ENCODE peak calls at places on chromosomes 3 and 15, in nine cellular contexts. K, S, A, N, H, U, G, T and X are unnamed samples.

GRCh38 chr3:173930251-173930650 is 532.7 kb downstream of the NLGN1 start:
- DNase-seq in K (no peak), S (no peak), A (no peak), N (no peak), H (no peak), U (no peak), G (no peak), T (no peak), X (no peak)

GRCh38 chr3:111338059-111338698 is 203.8 kb upstream of the CD96 start:
- DNase-seq in K (peak), S (peak), A (no peak), N (peak), H (peak), U (peak), G (peak), T (no peak), X (no peak)

GRCh38 chr3:15693340-15693739 is 91.8 kb downstream of the BTD start:
- DNase-seq in K (no peak), S (no peak), A (no peak), N (no peak), H (peak), U (no peak), G (no peak), T (no peak), X (no peak)

GRCh38 chr15:71103102-71103676 is 12.1 kb upstream of the THSD4 start:
- DNase-seq in K (no peak), S (no peak), A (no peak), N (peak), H (peak), U (no peak), G (peak), T (no peak), X (no peak)

GRCh38 chr3:23161308-23161707 is 41.8 kb upstream of the UBE2E2 start:
- DNase-seq in K (no peak), S (no peak), A (no peak), N (no peak), H (peak), U (no peak), G (no peak), T (no peak), X (no peak)

GRCh38 chr3:122092460-122093165 is 37.5 kb downstream of the CD86 start:
- DNase-seq in K (no peak), S (no peak), A (no peak), N (peak), H (peak), U (peak), G (peak), T (no peak), X (no peak)

GRCh38 chr3:107208100-107208499 is 169.1 kb upstream of the CCDC54 start:
- DNase-seq in K (no peak), S (no peak), A (no peak), N (peak), H (peak), U (no peak), G (no peak), T (peak), X (no peak)

GRCh38 chr3:107994181-107994580 is 96.7 kb downstream of the CD47 start:
- DNase-seq in K (no peak), S (no peak), A (no peak), N (no peak), H (peak), U (no peak), G (no peak), T (no peak), X (no peak)

GRCh38 chr3:146390967-146391366 is 78.4 kb downstream of the PLSCR2 start:
- DNase-seq in K (no peak), S (no peak), A (no peak), N (no peak), H (no peak), U (no peak), G (no peak), T (no peak), X (no peak)

GRCh38 chr15:21261396-21261964 is 178.8 kb downstream of the POTEB3 start:
- DNase-seq in K (no peak), S (no peak), A (peak), N (no peak), H (peak), U (peak), G (no peak), T (no peak), X (no peak)

GRCh38 chr3:142495103-142495502 is 47.3 kb upstream of the XRN1 start:
- DNase-seq in K (no peak), S (no peak), A (no peak), N (no peak), H (peak), U (no peak), G (no peak), T (no peak), X (no peak)

GRCh38 chr3:10926441-10926830 is 66.1 kb upstream of the SLC6A1 start:
- DNase-seq in K (no peak), S (no peak), A (no peak), N (no peak), H (no peak), U (no peak), G (no peak), T (no peak), X (no peak)

GRCh38 chr15:55859681-55860080 is 116.7 kb upstream of the PRTG start:
- DNase-seq in K (no peak), S (no peak), A (no peak), N (no peak), H (no peak), U (no peak), G (no peak), T (no peak), X (no peak)

GRCh38 chr15:75145027-75145841 is 56.4 kb upstream of the C15orf39 start:
- DNase-seq in K (no peak), S (no peak), A (no peak), N (no peak), H (peak), U (no peak), G (peak), T (no peak), X (no peak)

GRCh38 chr3:102434715-102435114 is at the start of gene ZPLD1:
- DNase-seq in K (no peak), S (no peak), A (no peak), N (no peak), H (no peak), U (no peak), G (no peak), T (no peak), X (no peak)
- H3K27ac ChIP-seq in K (no peak), S (no peak), A (no peak), N (no peak), H (no peak), U (no peak), G (no peak), T (no peak), X (no peak)

DNA sequence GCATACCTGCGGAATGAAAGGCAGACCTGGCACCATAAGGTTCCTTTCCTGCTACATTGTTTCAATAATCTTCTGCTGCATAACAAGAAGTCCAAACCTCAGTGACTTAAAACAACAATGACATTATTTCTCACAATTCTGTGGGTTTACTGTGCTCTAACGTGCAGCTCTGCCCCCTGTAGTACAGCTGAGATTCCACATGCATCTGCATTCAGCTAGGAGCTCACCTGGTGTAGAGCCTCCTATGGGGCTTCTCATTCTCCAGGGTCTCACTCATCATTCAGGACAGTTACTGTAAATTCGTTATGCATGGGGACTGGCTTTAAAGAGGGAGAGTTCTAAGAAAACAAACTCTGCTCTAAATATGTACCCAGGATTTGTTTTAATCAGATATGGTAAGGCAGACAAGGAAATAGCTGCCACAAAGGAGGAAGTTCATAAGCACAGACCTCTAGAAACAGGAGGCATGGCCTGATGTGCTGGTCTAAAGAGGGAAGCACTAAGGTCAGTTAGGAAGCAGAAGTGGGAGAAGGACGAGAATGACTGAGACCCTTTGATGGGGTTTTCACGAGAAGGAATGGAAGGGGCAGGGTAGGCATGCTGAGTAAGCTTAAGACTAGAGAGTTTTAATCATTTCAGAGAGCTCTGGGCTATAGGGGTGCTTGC is 347.0 kb downstream of the NEK10 start:
- DNase-seq in K (no peak), S (no peak), A (no peak), N (no peak), H (no peak), U (no peak), G (no peak), T (no peak), X (no peak)
- H3K27ac ChIP-seq in K (no peak), S (no peak), A (no peak), N (no peak), H (no peak), U (no peak), G (no peak), T (no peak), X (no peak)

DNA sequence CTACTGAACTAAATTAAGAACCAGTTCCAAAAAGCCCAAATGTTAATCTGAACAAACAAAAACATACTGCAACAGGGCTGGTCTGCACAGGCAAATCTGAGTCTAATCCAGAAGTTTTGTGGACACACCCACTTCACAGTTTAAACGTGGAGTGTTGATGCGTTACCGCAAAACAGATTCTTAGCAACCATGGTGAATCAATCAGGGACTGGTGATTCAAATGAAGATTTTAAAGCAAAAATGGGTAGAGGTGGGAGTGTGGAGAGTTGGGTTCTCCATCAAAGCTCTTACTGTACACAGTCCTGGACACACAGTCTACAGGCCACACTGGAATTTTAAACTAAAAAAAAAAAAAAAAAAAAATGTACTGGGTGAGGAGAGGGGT is 5.2 kb downstream of the ANXA2 start:
- DNase-seq in K (peak), S (no peak), A (no peak), N (peak), H (peak), U (peak), G (no peak), T (no peak), X (no peak)
- H3K27ac ChIP-seq in K (peak), S (no peak), A (no peak), N (peak), H (peak), U (no peak), G (peak), T (no peak), X (peak)

GRCh38 chr3:45701167-45701867 is 12.1 kb downstream of the SACM1L start:
- DNase-seq in K (no peak), S (no peak), A (no peak), N (no peak), H (no peak), U (no peak), G (no peak), T (peak), X (no peak)
- H3K27ac ChIP-seq in K (no peak), S (no peak), A (no peak), N (no peak), H (no peak), U (no peak), G (no peak), T (no peak), X (no peak)

DNA sequence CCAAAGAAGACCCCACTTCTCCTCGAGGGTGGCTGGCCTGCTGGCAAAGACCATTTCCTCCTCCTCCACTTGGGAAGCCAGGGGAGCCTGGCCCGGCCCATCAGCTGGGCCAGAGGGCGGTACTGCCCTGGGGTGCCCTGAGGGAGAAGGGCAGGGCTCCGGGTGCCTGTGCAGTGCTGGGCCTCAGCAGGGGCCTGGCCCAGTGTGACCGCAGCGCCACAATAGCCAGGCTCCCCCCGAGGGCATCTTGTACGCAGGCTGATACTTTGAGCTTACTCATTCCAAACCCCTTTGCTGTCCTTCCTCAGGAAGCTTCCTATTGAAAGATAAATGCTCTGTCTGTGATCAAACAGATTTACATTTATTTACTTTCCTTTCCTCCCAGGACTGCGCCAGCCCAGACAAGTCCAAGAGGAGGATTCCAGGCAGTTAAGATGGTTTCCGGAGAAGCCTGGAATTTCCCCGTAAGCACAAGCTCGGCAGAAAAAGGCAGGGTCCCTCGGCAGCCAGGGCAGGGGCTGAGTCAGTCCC is 240.1 kb downstream of the XXYLT1 start:
- DNase-seq in K (peak), S (no peak), A (no peak), N (peak), H (peak), U (no peak), G (no peak), T (no peak), X (no peak)
- H3K27ac ChIP-seq in K (peak), S (no peak), A (peak), N (peak), H (peak), U (no peak), G (peak), T (no peak), X (no peak)

GRCh38 chr3:159830523-159831151 is 158.0 kb upstream of the IL12A start:
- DNase-seq in K (no peak), S (no peak), A (no peak), N (no peak), H (no peak), U (no peak), G (no peak), T (no peak), X (no peak)
- H3K27ac ChIP-seq in K (no peak), S (no peak), A (no peak), N (no peak), H (no peak), U (no peak), G (no peak), T (no peak), X (no peak)

DNA sequence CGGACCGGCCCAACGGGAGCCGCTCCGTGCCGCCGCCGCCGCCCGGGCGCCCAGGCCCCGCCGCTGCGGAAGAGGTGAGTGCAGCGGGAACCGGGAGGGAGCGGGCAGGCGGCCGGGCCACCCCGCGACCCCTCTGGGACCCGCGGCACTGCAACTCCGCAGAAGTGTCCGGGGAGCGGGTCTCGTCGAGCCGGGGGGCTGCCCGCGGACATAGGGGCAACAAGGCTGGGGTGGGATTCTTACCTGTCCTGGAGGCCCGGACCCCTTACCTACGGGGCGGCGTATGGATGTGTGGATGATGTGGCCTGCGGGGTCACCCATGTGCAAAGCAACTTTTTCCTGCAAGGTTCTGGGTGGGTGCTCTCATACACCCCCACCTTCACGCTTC is 361 bp downstream of the SEMA3F start:
- DNase-seq in K (no peak), S (no peak), A (no peak), N (no peak), H (no peak), U (no peak), G (no peak), T (no peak), X (no peak)
- H3K27ac ChIP-seq in K (peak), S (no peak), A (peak), N (peak), H (no peak), U (no peak), G (peak), T (peak), X (no peak)

GRCh38 chr3:50390523-50391177 is 31.3 kb upstream of the TMEM115 start:
- DNase-seq in K (no peak), S (no peak), A (no peak), N (peak), H (no peak), U (no peak), G (peak), T (no peak), X (no peak)

GRCh38 chr3:50389368-50389767 is 30.0 kb upstream of the TMEM115 start:
- DNase-seq in K (no peak), S (no peak), A (no peak), N (no peak), H (no peak), U (no peak), G (no peak), T (no peak), X (no peak)

GRCh38 chr3:50395070-50395860 is 35.9 kb upstream of the TMEM115 start:
- DNase-seq in K (no peak), S (no peak), A (no peak), N (no peak), H (no peak), U (no peak), G (peak), T (no peak), X (no peak)

GRCh38 chr3:50388720-50389352 is 29.5 kb upstream of the TMEM115 start:
- DNase-seq in K (no peak), S (no peak), A (no peak), N (no peak), H (no peak), U (no peak), G (no peak), T (no peak), X (no peak)

DNA sequence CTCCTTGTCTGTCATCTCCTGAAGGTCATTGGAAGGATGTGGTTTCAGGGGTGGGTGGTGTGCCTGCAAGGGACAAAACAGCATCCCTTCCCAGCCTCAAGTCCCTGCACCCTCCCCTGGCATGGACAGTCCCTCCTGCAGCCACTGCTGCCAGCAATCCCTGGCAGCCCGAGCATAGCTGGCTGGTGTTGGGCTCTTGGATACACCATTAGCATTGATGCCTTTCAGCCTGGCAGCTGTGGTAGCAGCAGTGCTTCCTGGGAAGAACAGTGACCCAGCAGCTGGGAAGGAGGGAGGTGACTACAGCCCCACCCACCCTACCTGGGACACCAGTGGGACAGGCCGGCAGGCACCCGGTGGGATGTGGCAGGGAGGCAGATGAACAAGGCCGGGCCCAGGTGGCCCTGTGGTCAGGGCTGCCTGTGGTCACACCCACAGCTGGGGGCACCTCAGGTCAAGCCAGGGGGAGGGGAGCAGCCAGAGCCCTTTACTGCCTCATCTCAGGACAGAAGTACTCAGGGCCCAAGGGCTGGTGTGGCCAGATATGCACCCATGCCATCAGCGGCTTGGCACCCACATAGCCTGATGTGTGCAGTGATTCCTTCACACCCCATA is 32.9 kb upstream of the TMEM115 start:
- DNase-seq in K (no peak), S (no peak), A (no peak), N (no peak), H (no peak), U (no peak), G (no peak), T (no peak), X (no peak)
- H3K27ac ChIP-seq in K (no peak), S (no peak), A (no peak), N (peak), H (no peak), U (no peak), G (no peak), T (no peak), X (no peak)